ENCODE peak calls at places on chromosome 12, in ten cellular contexts. Z is uterus; K is endothelial cell; X is GM12864; Q is HepG2; O is body of pancreas; Y is activated CD8-positive, alpha-beta T cell treated with anti-CD3 and anti-CD28 coated beads for 36 hours; U is vagina; V is tibial artery; P is Panc1. M is an unnamed sample.

GRCh38 chr12:47767197-47767724 is 5.8 kb upstream of the SLC48A1 start:
- DNase-seq in Y (peak; percentile 77), K (peak; percentile 67), U (no peak), Z (no peak), O (peak; percentile 71), V (no peak), Q (peak; percentile 53), X (peak; percentile 55), P (no peak), M (peak; percentile 71)

GRCh38 chr12:76855266-76855665 is 23.6 kb downstream of the CSRP2 start:
- DNase-seq in Z (no peak), U (no peak), Y (no peak), X (no peak), P (no peak), K (no peak), O (no peak), Q (no peak), V (no peak), M (no peak)

GRCh38 chr12:54221402-54221984 is 32.7 kb upstream of the SMUG1 start:
- DNase-seq in P (no peak), U (no peak), V (no peak), Q (no peak), K (no peak), O (no peak), Z (no peak), Y (no peak), X (no peak), M (no peak)

GRCh38 chr12:31655792-31656191 is 3.7 kb upstream of the ETFBKMT start:
- DNase-seq in X (no peak), P (no peak), V (no peak), Z (no peak), Q (no peak), U (no peak), Y (no peak), O (no peak), K (no peak), M (no peak)

GRCh38 chr12:103561174-103561573 is 25.9 kb upstream of the STAB2 start:
- DNase-seq in U (no peak), V (no peak), P (no peak), O (no peak), Q (no peak), Z (no peak), X (no peak), Y (no peak), K (no peak), M (no peak)

GRCh38 chr12:47095446-47096236 is 15.9 kb upstream of the AMIGO2 start:
- DNase-seq in V (no peak), P (no peak), Z (no peak), X (no peak), K (no peak), U (no peak), O (no peak), Q (no peak), Y (no peak), M (no peak)

GRCh38 chr12:124527861-124528561 is 39.4 kb downstream of the NCOR2 start:
- DNase-seq in P (no peak), Q (no peak), Y (no peak), V (no peak), K (no peak), O (no peak), X (no peak), Z (no peak), U (no peak), M (no peak)

GRCh38 chr12:79690606-79691298 is at the start of gene PAWR:
- DNase-seq in V (peak; percentile 82), Z (peak; percentile 71), U (no peak), X (no peak), O (peak; percentile 89), Y (peak; percentile 41), K (peak; percentile 79), Q (peak; percentile 71), P (no peak), M (peak; percentile 88)

GRCh38 chr12:47520029-47520428 is 185.8 kb downstream of the RPAP3 start:
- DNase-seq in Y (no peak), O (no peak), P (no peak), K (no peak), Z (no peak), X (no peak), V (no peak), U (no peak), Q (no peak), M (no peak)

GRCh38 chr12:1738480-1738879 is 47.6 kb downstream of the ADIPOR2 start:
- DNase-seq in P (no peak), X (no peak), K (no peak), Y (no peak), Q (no peak), Z (no peak), O (no peak), V (no peak), U (no peak), M (no peak)

GRCh38 chr12:124348659-124349380 is 53.9 kb downstream of the RFLNA start:
- DNase-seq in X (no peak), K (no peak), Q (no peak), O (no peak), P (no peak), Y (no peak), V (no peak), Z (no peak), U (no peak), M (no peak)

GRCh38 chr12:112852127-112852526 is 54.6 kb upstream of the OAS1 start:
- DNase-seq in X (no peak), K (no peak), Z (no peak), P (no peak), Y (no peak), Q (no peak), V (no peak), U (no peak), O (no peak), M (no peak)

GRCh38 chr12:54337280-54337842 is 12.4 kb downstream of the COPZ1 start:
- DNase-seq in O (peak; percentile 37), K (no peak), U (no peak), X (no peak), Q (peak; percentile 55), Z (no peak), V (no peak), Y (no peak), P (no peak), M (no peak)

GRCh38 chr12:43776498-43776897 is 17.7 kb downstream of the IRAK4 start:
- DNase-seq in O (no peak), X (no peak), Q (peak; percentile 44), Y (peak; percentile 27), U (no peak), V (no peak), P (no peak), Z (no peak), K (no peak), M (peak; percentile 21)

DNA sequence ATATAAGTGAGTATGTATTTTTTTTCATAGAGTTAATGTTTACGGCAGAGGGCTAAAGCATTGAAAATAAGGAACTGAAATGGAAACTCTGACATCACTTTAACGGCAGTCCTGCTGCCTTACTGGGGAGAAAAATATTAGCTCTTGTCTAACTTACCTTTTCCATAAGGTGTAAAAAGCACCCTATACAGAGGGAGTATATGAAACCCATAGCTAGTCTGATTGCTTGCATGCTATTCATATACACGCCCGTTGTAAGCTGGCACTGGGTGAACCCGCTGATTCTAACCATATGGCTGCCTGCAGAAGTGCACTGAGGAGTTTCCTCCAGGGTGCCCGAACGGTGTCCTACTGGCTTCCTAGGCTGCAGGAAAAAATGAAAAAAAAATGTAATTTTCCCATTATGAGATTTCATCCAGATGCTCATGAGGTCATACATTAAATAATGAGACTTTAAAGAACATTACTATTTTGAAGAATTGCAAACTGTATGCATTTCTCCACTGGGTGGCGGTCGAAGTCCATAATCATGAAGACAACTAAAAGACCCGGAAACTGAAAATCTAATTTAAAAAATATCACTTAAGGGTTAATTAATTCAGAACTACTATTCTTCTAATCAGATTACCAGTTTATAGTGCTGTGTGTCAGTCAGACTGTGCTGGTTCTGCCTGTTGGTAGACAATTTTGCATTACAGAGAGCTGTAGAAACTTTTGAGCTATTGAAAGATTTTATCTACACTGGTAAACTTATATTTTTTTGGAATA is 144.7 kb downstream of the ALX1 start:
- DNase-seq in P (no peak), Q (peak; percentile 34), K (peak; percentile 32), O (peak; percentile 71), Y (peak; percentile 57), V (no peak), Z (no peak), U (no peak), X (peak; percentile 37), M (peak; percentile 14)
- TF ChIP-seq CTCF in P (peak; percentile 72), Q (peak; percentile 44), K (peak; percentile 73), O (peak; percentile 59), Y (peak; percentile 57), V (peak; percentile 24), Z (no peak), U (no peak), X (peak; percentile 53), M (peak; percentile 46)

DNA sequence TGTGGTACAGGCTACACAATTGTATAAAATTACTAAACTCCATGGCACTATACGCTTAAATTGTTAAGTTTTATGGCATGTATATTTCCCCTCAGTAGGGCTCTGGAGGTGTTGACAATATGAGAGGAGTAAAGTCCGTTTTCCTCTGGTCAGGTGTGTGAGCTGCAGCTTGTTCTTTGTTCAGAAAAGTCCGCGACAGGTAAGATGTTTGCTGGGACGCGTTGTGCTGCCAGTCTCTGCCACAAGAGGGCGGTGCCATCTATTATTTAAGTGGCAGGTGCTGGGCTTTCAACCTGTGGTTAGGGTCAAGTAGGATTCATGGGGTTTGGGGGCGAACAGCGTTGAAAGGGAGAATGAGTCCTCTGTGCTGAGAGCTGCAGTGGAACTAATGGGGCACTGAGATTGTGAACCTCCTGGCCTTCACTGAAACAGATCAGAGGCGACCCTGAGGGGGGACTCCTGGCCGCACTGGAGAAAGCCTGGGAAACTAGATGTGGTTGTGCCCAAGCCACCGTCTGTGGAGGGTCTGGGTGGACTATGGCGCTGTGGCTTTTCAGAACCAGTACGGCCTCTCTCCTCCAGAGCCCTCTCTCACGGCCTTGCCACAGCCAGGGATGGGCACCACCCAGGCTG is 179.0 kb downstream of the SLC15A4 start:
- DNase-seq in Z (peak; percentile 19), Q (peak; percentile 3), Y (peak; percentile 58), O (peak; percentile 68), K (no peak), P (peak; percentile 20), V (no peak), X (peak; percentile 15), U (no peak), M (peak; percentile 48)
- TF ChIP-seq CTCF in Z (peak; percentile 34), Q (peak; percentile 75), Y (peak; percentile 78), O (peak; percentile 55), K (peak; percentile 33), P (peak; percentile 79), V (peak; percentile 16), X (peak; percentile 86), U (no peak), M (peak; percentile 91)

DNA sequence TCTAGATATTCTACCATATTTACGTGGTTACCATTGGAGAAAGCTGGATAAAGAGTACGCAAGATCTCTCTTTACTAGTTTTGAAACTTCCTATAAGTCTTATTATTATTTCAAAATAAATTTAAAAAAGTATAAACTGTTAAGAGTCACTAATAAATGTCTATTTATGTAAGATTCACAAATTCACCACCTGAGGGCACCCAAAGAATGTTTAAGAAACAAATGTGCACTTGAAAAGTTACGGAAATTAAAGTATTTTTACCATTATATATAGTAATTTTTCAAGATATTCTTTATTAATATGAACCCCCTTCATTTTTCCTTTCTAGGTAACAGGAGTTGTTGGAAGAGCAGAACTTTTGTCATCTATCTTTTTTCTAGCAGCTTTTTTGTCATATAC is 11.9 kb downstream of the TMTC3 start:
- DNase-seq in Y (no peak), Z (no peak), K (no peak), U (no peak), X (no peak), V (no peak), P (no peak), Q (peak; percentile 16), O (no peak), M (no peak)
- TF ChIP-seq CTCF in Y (peak; percentile 24), Z (no peak), K (peak; percentile 30), U (no peak), X (no peak), V (peak; percentile 20), P (peak; percentile 17), Q (no peak), O (peak; percentile 19), M (peak; percentile 25)

GRCh38 chr12:57726151-57726883 is 12.2 kb downstream of the AGAP2 start:
- DNase-seq in Q (peak; percentile 71), U (peak; percentile 85), O (peak; percentile 89), Y (peak; percentile 62), K (peak; percentile 82), P (no peak), V (peak; percentile 86), X (no peak), Z (peak; percentile 84), M (peak; percentile 16)
- TF ChIP-seq CTCF in Q (peak; percentile 94), U (peak; percentile 63), O (peak; percentile 78), Y (peak; percentile 36), K (peak; percentile 72), P (peak; percentile 96), V (peak; percentile 73), X (peak; percentile 34), Z (peak; percentile 68), M (peak; percentile 39)

M was measured in GM10248.